ENCODE peak calls at places on chromosomes 6 and 20, in five cellular contexts. B is lung microvascular endothelial cell, G is fibroblast of lung, Z is type B pancreatic cell, U is GM12891. T is an unnamed sample.

GRCh38 chr6:160427312-160428068 is 79.3 kb downstream of the SLC22A3 start:
- DNase-seq in U (no peak), Z (no peak), G (peak; percentile 38), B (no peak), T (peak; percentile 52)

GRCh38 chr6:36627801-36628246 is 33.7 kb downstream of the SRSF3 start:
- DNase-seq in B (peak; percentile 69), U (no peak), G (peak; percentile 97), Z (no peak), T (peak; percentile 82)

GRCh38 chr6:141140905-141141304 is 991.8 kb upstream of the GJE1 start:
- DNase-seq in B (no peak), U (no peak), Z (no peak), G (no peak), T (no peak)

GRCh38 chr6:82612475-82612874 is 248.9 kb downstream of the TPBG start:
- DNase-seq in U (no peak), B (no peak), G (no peak), Z (no peak), T (no peak)

GRCh38 chr6:170032197-170032596 is 258.7 kb downstream of the DLL1 start:
- DNase-seq in G (no peak), U (no peak), B (no peak), Z (peak; percentile 43), T (no peak)

GRCh38 chr20:45088247-45088646 is 12.7 kb downstream of the KCNS1 start:
- DNase-seq in Z (no peak), U (no peak), B (no peak), G (peak; percentile 72), T (peak; percentile 74)

GRCh38 chr20:46260480-46260879 is 47.8 kb downstream of the CDH22 start:
- DNase-seq in B (no peak), G (no peak), Z (no peak), U (no peak), T (no peak)

GRCh38 chr6:14520029-14520428 is 402.5 kb downstream of the CD83 start:
- DNase-seq in Z (no peak), G (no peak), U (no peak), B (no peak), T (no peak)

GRCh38 chr6:56802570-56802969 is 152.3 kb upstream of the BEND6 start:
- DNase-seq in G (peak; percentile 84), B (peak; percentile 82), U (no peak), Z (no peak), T (peak; percentile 51)

GRCh38 chr6:53544050-53544499 is 826 bp downstream of the GCLC start:
- DNase-seq in G (no peak), U (no peak), B (peak; percentile 31), Z (no peak), T (peak; percentile 24)

GRCh38 chr6:71404145-71404966 is 115.7 kb downstream of the OGFRL1 start:
- DNase-seq in B (peak; percentile 91), G (peak; percentile 64), Z (no peak), U (no peak), T (peak; percentile 94)

GRCh38 chr20:61640171-61640570 is 388.1 kb downstream of the CDH4 start:
- DNase-seq in B (no peak), U (no peak), G (peak; percentile 21), Z (no peak), T (no peak)

GRCh38 chr6:81708306-81708705 is 44.2 kb downstream of the TENT5A start:
- DNase-seq in Z (no peak), U (no peak), G (no peak), B (no peak), T (no peak)

GRCh38 chr6:11584264-11584663 is 46.7 kb downstream of the TMEM170B start:
- DNase-seq in Z (no peak), B (no peak), U (no peak), G (peak; percentile 30), T (peak; percentile 14)

GRCh38 chr6:5175195-5175594 is 85.6 kb downstream of the LYRM4 start:
- DNase-seq in B (peak; percentile 5), U (no peak), G (no peak), Z (no peak), T (peak; percentile 32)

GRCh38 chr6:37784585-37784967 is 35.0 kb upstream of the ZFAND3 start:
- DNase-seq in G (no peak), B (no peak), Z (no peak), U (no peak), T (no peak)

GRCh38 chr20:58938541-58938940 is 42.5 kb upstream of the NELFCD start:
- DNase-seq in G (no peak), U (no peak), Z (no peak), B (no peak), T (no peak)

GRCh38 chr20:63142933-63143332 is 73.0 kb downstream of the YTHDF1 start:
- DNase-seq in Z (no peak), G (no peak), U (no peak), B (no peak), T (no peak)

T was measured in cardiac fibroblast.